ENCODE peak calls at places on chromosomes 13 and 19, in eight cellular contexts. Y is breast epithelium, W is transverse colon, O is testis, C is stomach, E is esophagus squamous epithelium, D is body of pancreas, X is IMR-90. K is an unnamed sample.
A peak's percentile ranks its signal among the peaks of the same experiment; 100 is the strongest.

GRCh38 chr19:58274771-58275199 is 4.0 kb upstream of the ZNF8 start:
- DNase-seq in Y (no peak), W (no peak), O (no peak), C (no peak), E (no peak), D (no peak), X (peak; percentile 35), K (no peak)

GRCh38 chr19:10965398-10965797 is 4.6 kb downstream of the SMARCA4 start:
- DNase-seq in Y (no peak), W (no peak), O (no peak), C (no peak), E (no peak), D (no peak), X (no peak), K (no peak)

GRCh38 chr13:41914552-41914951 is 46.4 kb downstream of the VWA8 start:
- DNase-seq in Y (no peak), W (no peak), O (no peak), C (no peak), E (no peak), D (no peak), X (no peak), K (no peak)

GRCh38 chr19:18477042-18477760 is 39.3 kb upstream of the ISYNA1 start:
- DNase-seq in Y (no peak), W (no peak), O (no peak), C (no peak), E (no peak), D (no peak), X (no peak), K (no peak)

GRCh38 chr13:31321457-31321856 is 121.7 kb downstream of the B3GLCT start:
- DNase-seq in Y (no peak), W (no peak), O (no peak), C (no peak), E (no peak), D (no peak), X (no peak), K (no peak)

GRCh38 chr13:41864658-41865057 is 96.3 kb downstream of the VWA8 start:
- DNase-seq in Y (no peak), W (no peak), O (no peak), C (no peak), E (no peak), D (no peak), X (no peak), K (no peak)

GRCh38 chr13:33624740-33625139 is 193.2 kb upstream of the RFC3 start:
- DNase-seq in Y (no peak), W (no peak), O (no peak), C (no peak), E (no peak), D (no peak), X (no peak), K (no peak)

GRCh38 chr19:6828698-6829633 is 56.5 kb downstream of the VAV1 start:
- DNase-seq in Y (no peak), W (no peak), O (peak; percentile 56), C (no peak), E (no peak), D (no peak), X (no peak), K (no peak)

GRCh38 chr19:33047422-33047821 is 17.3 kb downstream of the RHPN2 start:
- DNase-seq in Y (peak; percentile 61), W (peak; percentile 90), O (no peak), C (peak; percentile 83), E (no peak), D (peak; percentile 61), X (no peak), K (no peak)

GRCh38 chr13:45615501-45616101 is at the start of gene ERICH6B:
- DNase-seq in Y (no peak), W (no peak), O (peak; percentile 91), C (no peak), E (no peak), D (no peak), X (peak; percentile 7), K (peak; percentile 17)

GRCh38 chr19:42285988-42286348 is 16.0 kb upstream of the PRR19 start:
- DNase-seq in Y (no peak), W (no peak), O (no peak), C (no peak), E (no peak), D (no peak), X (no peak), K (no peak)

GRCh38 chr19:42285546-42285945 is 16.4 kb upstream of the PRR19 start:
- DNase-seq in Y (no peak), W (no peak), O (no peak), C (no peak), E (no peak), D (peak; percentile 21), X (no peak), K (no peak)

GRCh38 chr19:42287826-42288107 is 14.2 kb upstream of the PRR19 start:
- DNase-seq in Y (no peak), W (no peak), O (no peak), C (no peak), E (no peak), D (no peak), X (no peak), K (no peak)

GRCh38 chr19:42287017-42287825 is 14.7 kb upstream of the PRR19 start:
- DNase-seq in Y (no peak), W (no peak), O (no peak), C (no peak), E (no peak), D (no peak), X (no peak), K (no peak)

DNA sequence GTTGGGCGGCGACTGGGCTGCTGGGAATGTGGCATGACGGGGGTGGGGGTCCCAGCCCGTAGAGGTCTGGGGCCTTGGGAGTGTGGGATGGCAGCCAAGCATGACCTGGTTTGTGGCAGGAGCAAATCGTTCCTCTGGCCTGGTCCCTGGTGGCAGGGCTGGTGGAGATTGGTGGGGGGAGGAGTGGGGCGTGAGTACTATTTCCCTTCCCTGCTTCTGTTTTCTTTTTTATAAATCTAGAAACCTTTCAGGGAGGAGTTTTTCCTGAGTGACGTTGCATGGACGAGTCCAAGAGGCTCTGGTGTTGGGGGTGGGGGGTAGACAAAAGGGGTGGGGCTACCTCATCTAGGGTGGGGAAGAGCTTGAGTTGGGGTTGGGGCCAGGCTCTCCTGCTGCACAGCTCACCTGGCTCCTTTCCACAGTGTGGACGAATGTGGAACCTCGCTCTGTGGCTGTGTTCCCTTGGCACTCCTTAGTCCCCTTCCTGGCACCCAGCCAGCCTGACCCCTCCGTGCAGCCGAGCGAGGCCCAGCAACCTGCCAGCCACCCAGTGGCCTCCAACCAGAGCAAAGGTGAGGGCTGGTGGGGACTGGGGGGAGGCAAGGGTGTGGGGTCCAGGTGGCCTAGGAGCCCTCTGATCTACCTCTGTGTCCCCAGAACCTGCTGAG is 15.4 kb upstream of the PRR19 start:
- DNase-seq in Y (no peak), W (no peak), O (no peak), C (peak; percentile 70), E (no peak), D (peak; percentile 47), X (peak; percentile 27), K (peak; percentile 58)
- TF ChIP-seq POLR2A in Y (no peak), W (no peak), O (no peak), C (no peak), E (no peak), D (no peak), X (no peak), K (no peak)

DNA sequence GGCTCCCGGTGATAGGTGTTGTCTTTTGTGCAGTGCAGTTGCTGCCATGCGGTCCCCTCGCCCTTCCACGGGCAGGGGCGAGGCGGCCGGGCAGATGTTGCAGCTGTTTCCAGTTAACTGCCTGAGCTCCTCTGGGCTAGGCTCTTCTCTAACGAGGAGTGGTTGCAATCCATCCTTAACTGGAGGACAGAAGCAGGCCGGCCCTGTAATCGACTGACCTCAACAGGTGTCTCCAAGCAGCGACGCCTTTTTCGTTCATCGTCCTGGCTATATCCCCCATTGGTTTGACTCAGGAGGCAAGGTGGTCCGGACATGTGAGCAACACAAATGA is 1.9 kb upstream of the TSC22D1 start:
- DNase-seq in Y (no peak), W (no peak), O (no peak), C (peak; percentile 33), E (no peak), D (no peak), X (no peak), K (no peak)
- H3K4me3 ChIP-seq in Y (peak overlapping the region; percentile 89), W (peak overlapping the region; percentile 79), O (peak overlapping the region; percentile 94), C (peak overlapping the region; percentile 87), E (peak overlapping the region; percentile 94), D (peak overlapping the region; percentile 47), X (peak overlapping the region; percentile 80), K (peak overlapping the region; percentile 71)

GRCh38 chr19:16619456-16619855 is 8.5 kb downstream of the MED26 start:
- DNase-seq in Y (no peak), W (no peak), O (no peak), C (no peak), E (no peak), D (no peak), X (no peak), K (no peak)

GRCh38 chr19:16620018-16620417 is 8.0 kb downstream of the MED26 start:
- DNase-seq in Y (no peak), W (no peak), O (no peak), C (no peak), E (no peak), D (no peak), X (no peak), K (no peak)

GRCh38 chr19:16615788-16616187 is 12.2 kb downstream of the MED26 start:
- DNase-seq in Y (no peak), W (no peak), O (no peak), C (no peak), E (no peak), D (no peak), X (no peak), K (no peak)

GRCh38 chr19:16620584-16620983 is 7.4 kb downstream of the MED26 start:
- DNase-seq in Y (no peak), W (no peak), O (no peak), C (no peak), E (no peak), D (no peak), X (no peak), K (no peak)

DNA sequence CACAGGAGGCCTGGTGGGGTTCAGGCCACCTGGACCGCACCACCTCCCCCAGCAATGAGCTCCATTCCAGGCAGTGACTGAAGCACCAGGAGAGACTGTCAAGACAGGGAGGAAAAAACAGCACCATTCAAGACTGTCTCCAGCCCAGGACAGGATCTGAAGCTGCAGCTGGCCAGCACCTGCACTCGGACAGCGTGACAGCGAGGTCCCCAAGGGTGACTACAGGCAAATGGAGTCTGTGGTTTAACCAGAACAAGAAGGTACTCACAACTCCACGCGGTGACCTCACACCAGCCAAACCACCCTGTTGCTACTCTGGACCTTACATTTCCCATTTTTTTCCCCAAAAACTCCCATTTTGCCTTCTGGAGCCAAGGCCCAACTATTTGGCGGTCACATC is 9.8 kb downstream of the MED26 start:
- DNase-seq in Y (no peak), W (no peak), O (no peak), C (no peak), E (no peak), D (no peak), X (no peak), K (no peak)
- TF ChIP-seq POLR2A in Y (no peak), W (no peak), O (no peak), C (no peak), E (no peak), D (no peak), X (no peak), K (no peak)

DNA sequence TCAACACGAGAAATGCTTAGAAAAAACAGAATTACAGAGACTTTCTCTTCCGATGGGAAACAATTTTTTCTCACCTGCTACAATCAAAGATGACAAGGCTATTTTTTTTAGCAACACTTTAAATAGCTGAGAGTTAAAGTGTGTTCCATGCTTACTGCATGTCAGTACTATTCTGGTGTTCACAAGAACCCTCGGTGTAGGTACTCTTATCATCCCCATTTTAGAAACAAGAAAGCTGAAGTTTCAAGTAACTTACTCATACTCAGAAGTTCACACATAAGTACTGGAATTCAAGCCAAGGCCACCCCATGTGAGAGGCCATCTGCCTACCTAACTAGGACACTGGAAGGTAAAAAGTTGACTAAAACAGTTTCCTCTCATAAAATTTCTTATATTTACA is 9.0 kb upstream of the TNFRSF19 start:
- DNase-seq in Y (no peak), W (no peak), O (no peak), C (no peak), E (no peak), D (no peak), X (no peak), K (no peak)
- H3K4me3 ChIP-seq in Y (no peak overlapping the region), W (no peak overlapping the region), O (no peak overlapping the region), C (no peak overlapping the region), E (no peak overlapping the region), D (no peak overlapping the region), X (no peak overlapping the region), K (no peak overlapping the region)

K was measured in uterus.